ENCODE peak calls at places on chromosomes 4 and X, in ten cellular contexts. B is left lung; E is upper lobe of right lung; D is hepatocyte; Y is aorta; M is uterus; C is CD8-positive, alpha-beta memory T cell; Z is transverse colon; L is ovary; F is right cardiac atrium. X is an unnamed sample. For H3K4me1 and H3K27me3, the result is how much of the 10 kb centered on the place peaks cover.

GRCh38 chr4:101393256-101393655 is 45.9 kb upstream of the PPP3CA start:
- DNase-seq in B (no peak), E (no peak), D (peak), Y (no peak), M (no peak), C (no peak), Z (no peak), L (no peak), F (no peak), X (no peak)

GRCh38 chrX:48961585-48962091 is 4.2 kb upstream of the OTUD5 start:
- DNase-seq in B (no peak), E (no peak), D (peak), Y (peak), M (no peak), C (no peak), Z (peak), L (no peak), F (peak), X (no peak)

GRCh38 chr4:88818650-88819470 is 121.2 kb upstream of the NAP1L5 start:
- DNase-seq in B (no peak), E (no peak), D (peak), Y (peak), M (peak), C (peak), Z (peak), L (peak), F (peak), X (peak)

GRCh38 chrX:125293792-125294780 is 25.6 kb upstream of the TEX13C start:
- DNase-seq in B (no peak), E (no peak), D (no peak), Y (no peak), M (no peak), C (no peak), Z (no peak), L (no peak), F (no peak), X (no peak)

GRCh38 chrX:69085151-69085550 is 80.1 kb downstream of the PJA1 start:
- DNase-seq in B (no peak), E (no peak), D (no peak), Y (no peak), M (no peak), C (no peak), Z (no peak), L (no peak), F (no peak), X (no peak)

GRCh38 chrX:9465380-9466114 is 689 bp downstream of the TBL1X start:
- DNase-seq in B (peak), E (peak), D (peak), Y (peak), M (no peak), C (peak), Z (peak), L (peak), F (peak), X (peak)

GRCh38 chr4:108146346-108146745 is 22.4 kb downstream of the LEF1 start:
- DNase-seq in B (no peak), E (no peak), D (no peak), Y (no peak), M (no peak), C (no peak), Z (no peak), L (no peak), F (no peak), X (no peak)

GRCh38 chr4:177229331-177229730 is 80.3 kb upstream of the NEIL3 start:
- DNase-seq in B (no peak), E (no peak), D (no peak), Y (no peak), M (no peak), C (no peak), Z (no peak), L (no peak), F (no peak), X (no peak)

GRCh38 chr4:98181815-98182214 is 38.5 kb upstream of the STPG2 start:
- DNase-seq in B (no peak), E (no peak), D (peak), Y (no peak), M (no peak), C (no peak), Z (no peak), L (no peak), F (no peak), X (peak)

GRCh38 chr4:122450847-122451246 is 5.7 kb downstream of the IL2 start:
- DNase-seq in B (no peak), E (no peak), D (peak), Y (no peak), M (no peak), C (no peak), Z (no peak), L (no peak), F (no peak), X (peak)

GRCh38 chrX:20265221-20265725 is 1.4 kb downstream of the RPS6KA3 start:
- DNase-seq in B (peak), E (peak), D (peak), Y (peak), M (peak), C (peak), Z (peak), L (peak), F (peak), X (peak)

GRCh38 chrX:102651242-102651967 is at the start of gene GPRASP1:
- DNase-seq in B (peak), E (peak), D (peak), Y (peak), M (peak), C (peak), Z (peak), L (peak), F (peak), X (peak)

GRCh38 chrX:110341189-110342035 is 17.2 kb upstream of the RTL9 start:
- DNase-seq in B (no peak), E (no peak), D (no peak), Y (no peak), M (no peak), C (no peak), Z (no peak), L (no peak), F (no peak), X (peak)

GRCh38 chrX:71623714-71624113 is 5.4 kb upstream of the CXCR3 start:
- DNase-seq in B (no peak), E (no peak), D (no peak), Y (no peak), M (no peak), C (no peak), Z (peak), L (no peak), F (no peak), X (no peak)

GRCh38 chr4:144357970-144358369 is 217.5 kb upstream of the GYPA start:
- DNase-seq in B (no peak), E (no peak), D (no peak), Y (no peak), M (no peak), C (no peak), Z (no peak), L (no peak), F (no peak), X (peak)

GRCh38 chr4:89110541-89110985 is 770 bp upstream of the TIGD2 start:
- DNase-seq in B (no peak), E (no peak), D (peak), Y (no peak), M (no peak), C (no peak), Z (no peak), L (no peak), F (no peak), X (no peak)

GRCh38 chr4:8079031-8079885 is 79.4 kb downstream of the ABLIM2 start:
- DNase-seq in B (no peak), E (no peak), D (peak), Y (no peak), M (no peak), C (no peak), Z (peak), L (no peak), F (peak), X (peak)

GRCh38 chr4:123262080-123262479 is 134.5 kb upstream of the SPRY1 start:
- DNase-seq in B (no peak), E (no peak), D (no peak), Y (no peak), M (no peak), C (no peak), Z (no peak), L (no peak), F (no peak), X (no peak)

GRCh38 chrX:130874751-130875150 is 28.3 kb downstream of the ENOX2 start:
- DNase-seq in B (no peak), E (no peak), D (no peak), Y (no peak), M (no peak), C (no peak), Z (no peak), L (no peak), F (peak), X (no peak)

GRCh38 chr4:143348233-143349077 is 11.8 kb downstream of the GAB1 start:
- DNase-seq in B (no peak), E (no peak), D (peak), Y (no peak), M (no peak), C (no peak), Z (peak), L (no peak), F (no peak), X (no peak)

GRCh38 chr4:122663814-122664610 is 43.1 kb upstream of the IL21 start:
- DNase-seq in B (no peak), E (no peak), D (no peak), Y (no peak), M (no peak), C (no peak), Z (no peak), L (no peak), F (no peak), X (no peak)

GRCh38 chrX:72666451-72666850 is 47.7 kb downstream of the PHKA1 start:
- DNase-seq in B (no peak), E (no peak), D (no peak), Y (no peak), M (no peak), C (no peak), Z (no peak), L (no peak), F (no peak), X (no peak)

GRCh38 chrX:44570524-44570923 is 27.9 kb upstream of the FUNDC1 start:
- DNase-seq in B (no peak), E (no peak), D (no peak), Y (no peak), M (no peak), C (no peak), Z (no peak), L (no peak), F (no peak), X (peak)

GRCh38 chrX:43720082-43720481 is 64.0 kb downstream of the MAOA start:
- DNase-seq in B (no peak), E (no peak), D (no peak), Y (no peak), M (no peak), C (no peak), Z (no peak), L (no peak), F (no peak), X (no peak)

GRCh38 chr4:704971-705277 is 708 bp upstream of the PCGF3 start:
- DNase-seq in B (no peak), E (no peak), D (no peak), Y (no peak), M (no peak), C (no peak), Z (no peak), L (no peak), F (no peak), X (no peak)
- H3K4me1 ChIP-seq in B (under half), E (under half), D (under half), Y (under half), M (under half), C (under half), Z (under half), L (under half), F (under half), X (under half)

GRCh38 chr4:152202415-152202814 is 333.5 kb downstream of the FBXW7 start:
- DNase-seq in B (no peak), E (no peak), D (no peak), Y (no peak), M (no peak), C (no peak), Z (no peak), L (no peak), F (no peak), X (no peak)
- H3K27me3 ChIP-seq in B (under half), E (under half), D (under half), Y (under half), M (under half), C (under half), Z (under half), L (under half), F (under half), X (under half)

GRCh38 chrX:2788980-2789379 is 37.1 kb downstream of the XG start:
- DNase-seq in B (no peak), E (no peak), D (no peak), Y (no peak), M (no peak), C (no peak), Z (no peak), L (no peak), F (no peak), X (no peak)

GRCh38 chrX:2789569-2789968 is 37.7 kb downstream of the XG start:
- DNase-seq in B (no peak), E (no peak), D (no peak), Y (no peak), M (no peak), C (no peak), Z (no peak), L (no peak), F (no peak), X (no peak)

GRCh38 chrX:2794336-2794735 is 34.4 kb upstream of the GYG2 start:
- DNase-seq in B (no peak), E (no peak), D (no peak), Y (no peak), M (no peak), C (no peak), Z (no peak), L (no peak), F (peak), X (no peak)

GRCh38 chrX:2793752-2794151 is 35.0 kb upstream of the GYG2 start:
- DNase-seq in B (no peak), E (no peak), D (no peak), Y (no peak), M (no peak), C (no peak), Z (no peak), L (no peak), F (no peak), X (no peak)
- H3K27ac ChIP-seq in B (no peak), E (no peak), D (no peak), Y (no peak), M (no peak), C (no peak), Z (no peak), L (no peak), F (no peak), X (no peak)

GRCh38 chr4:147985376-147985775 is 253.5 kb downstream of the ARHGAP10 start:
- DNase-seq in B (no peak), E (no peak), D (no peak), Y (no peak), M (no peak), C (no peak), Z (no peak), L (no peak), F (no peak), X (no peak)
- H3K4me1 ChIP-seq in B (under half), E (under half), D (under half), Y (under half), M (under half), C (under half), Z (under half), L (under half), F (under half), X (under half)

GRCh38 chrX:12820737-12821136 is 29.5 kb downstream of the PRPS2 start:
- DNase-seq in B (no peak), E (no peak), D (no peak), Y (no peak), M (no peak), C (no peak), Z (no peak), L (no peak), F (no peak), X (no peak)

GRCh38 chrX:12824944-12825343 is 33.7 kb downstream of the PRPS2 start:
- DNase-seq in B (no peak), E (no peak), D (no peak), Y (no peak), M (no peak), C (no peak), Z (no peak), L (no peak), F (no peak), X (no peak)

DNA sequence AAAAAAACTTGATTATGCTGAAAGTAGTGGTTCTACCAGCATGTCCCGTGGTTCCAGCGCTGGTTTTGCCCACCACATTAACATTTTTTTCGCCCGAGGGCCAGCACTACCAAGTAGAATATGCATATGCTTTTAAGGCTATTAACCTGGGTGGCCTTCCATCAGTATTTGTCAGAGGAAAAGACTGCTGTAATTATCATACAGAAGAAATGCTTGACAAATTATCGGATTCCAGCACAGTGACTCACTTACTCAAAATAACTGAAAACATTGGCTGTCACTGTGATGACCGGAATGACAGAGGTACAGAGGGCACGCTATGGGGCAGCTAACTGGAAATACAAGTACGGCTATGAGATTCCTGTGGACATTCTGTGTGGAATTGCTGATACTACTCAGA is 34.6 kb downstream of the PRPS2 start:
- DNase-seq in B (no peak), E (no peak), D (no peak), Y (no peak), M (no peak), C (no peak), Z (no peak), L (no peak), F (no peak), X (no peak)
- H3K27me3 ChIP-seq in B (under half), E (under half), D (under half), Y (under half), M (under half), C (under half), Z (under half), L (under half), F (under half), X (under half)

GRCh38 chrX:17559728-17560379 is 177.4 kb upstream of the SCML1 start:
- DNase-seq in B (no peak), E (no peak), D (peak), Y (no peak), M (peak), C (no peak), Z (no peak), L (no peak), F (no peak), X (peak)
- H3K27ac ChIP-seq in B (no peak), E (no peak), D (peak), Y (no peak), M (peak), C (no peak), Z (peak), L (no peak), F (no peak), X (no peak)

DNA sequence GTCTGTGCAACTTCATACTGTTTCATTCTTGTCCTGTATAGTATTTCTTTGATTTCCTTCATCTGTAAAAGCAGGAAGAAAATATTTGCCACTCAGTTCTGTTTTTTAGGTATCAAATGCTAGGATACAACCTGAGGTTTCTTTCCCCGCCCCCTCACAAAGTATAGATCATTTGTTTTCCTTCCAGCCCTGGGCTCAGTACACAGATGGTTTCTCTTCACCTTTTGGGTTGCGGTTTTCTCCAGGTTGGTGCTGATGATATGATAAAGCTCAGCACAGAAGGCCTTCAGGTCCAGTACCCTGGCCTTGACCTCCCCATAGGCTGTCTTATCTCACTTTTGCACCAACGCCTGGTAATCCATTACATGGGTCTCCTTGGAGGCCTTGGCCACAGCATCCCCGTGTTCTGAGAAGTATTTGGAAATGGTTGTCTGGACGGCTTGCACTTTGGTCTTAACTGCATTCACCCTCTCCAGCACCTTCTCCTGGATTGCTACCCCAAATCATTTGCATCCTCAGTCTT is 35.2 kb downstream of the PTTG2 start:
- DNase-seq in B (no peak), E (no peak), D (no peak), Y (no peak), M (no peak), C (no peak), Z (no peak), L (no peak), F (no peak), X (no peak)
- H3K4me1 ChIP-seq in B (under half), E (under half), D (under half), Y (under half), M (under half), C (under half), Z (under half), L (under half), F (under half), X (under half)

DNA sequence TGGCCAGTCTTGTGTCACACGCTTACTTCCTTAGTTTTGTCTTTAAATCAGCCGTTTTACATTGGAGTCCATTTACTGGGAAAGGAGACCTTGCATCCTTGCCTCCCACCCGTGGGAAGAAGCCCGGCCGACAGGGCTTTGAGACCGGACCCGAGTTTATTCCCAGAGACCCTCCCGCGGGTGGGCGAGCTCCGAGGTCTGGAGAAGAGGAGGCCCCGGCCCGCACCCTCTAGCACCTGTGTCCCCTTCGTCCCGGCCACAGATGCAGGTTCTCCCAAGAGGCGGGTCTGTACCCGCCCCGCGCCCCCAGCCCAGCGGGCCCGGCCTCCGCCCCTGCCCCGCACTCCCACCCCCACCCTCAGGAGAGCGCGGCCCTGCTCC is 3.8 kb upstream of the SLC26A1 start:
- DNase-seq in B (peak), E (no peak), D (no peak), Y (no peak), M (no peak), C (no peak), Z (no peak), L (no peak), F (peak), X (no peak)
- H3K27me3 ChIP-seq in B (half or more), E (under half), D (under half), Y (under half), M (under half), C (under half), Z (half or more), L (under half), F (under half), X (half or more)

GRCh38 chrX:16512401-16512776 is 137.6 kb upstream of the S100G start:
- DNase-seq in B (no peak), E (no peak), D (no peak), Y (no peak), M (no peak), C (no peak), Z (no peak), L (no peak), F (no peak), X (no peak)

GRCh38 chrX:16511776-16512400 is 138.1 kb upstream of the S100G start:
- DNase-seq in B (no peak), E (no peak), D (peak), Y (no peak), M (no peak), C (no peak), Z (no peak), L (no peak), F (no peak), X (no peak)

GRCh38 chrX:16517206-16517605 is 132.8 kb upstream of the S100G start:
- DNase-seq in B (no peak), E (no peak), D (no peak), Y (no peak), M (no peak), C (no peak), Z (no peak), L (no peak), F (peak), X (no peak)

GRCh38 chrX:16516473-16516872 is 133.5 kb upstream of the S100G start:
- DNase-seq in B (no peak), E (no peak), D (no peak), Y (no peak), M (no peak), C (no peak), Z (no peak), L (no peak), F (no peak), X (no peak)
- H3K27ac ChIP-seq in B (no peak), E (no peak), D (no peak), Y (no peak), M (no peak), C (no peak), Z (no peak), L (no peak), F (no peak), X (no peak)

GRCh38 chrX:100880368-100880767 is 6.2 kb upstream of the NOX1 start:
- DNase-seq in B (no peak), E (no peak), D (no peak), Y (no peak), M (no peak), C (no peak), Z (no peak), L (no peak), F (no peak), X (no peak)
- H3K4me1 ChIP-seq in B (under half), E (under half), D (under half), Y (under half), M (under half), C (under half), Z (under half), L (under half), F (under half), X (under half)

X was measured in A673.